ENCODE peak calls at places on chromosomes 11 and 22, in five cellular contexts. X, F, G, H and P are unnamed samples.

GRCh38 chr11:203945-204586 is 3.1 kb downstream of the BET1L start:
- DNase-seq in X (no peak), F (no peak), G (peak), H (no peak), P (no peak)

GRCh38 chr11:45322891-45323597 is 36.9 kb upstream of the SYT13 start:
- DNase-seq in X (no peak), F (no peak), G (no peak), H (no peak), P (no peak)

GRCh38 chr11:34149786-34150185 is 44.4 kb downstream of the NAT10 start:
- DNase-seq in X (no peak), F (peak), G (no peak), H (no peak), P (no peak)

GRCh38 chr11:117907276-117908110 is 21.7 kb downstream of the TMPRSS13 start:
- DNase-seq in X (peak), F (peak), G (peak), H (peak), P (peak)

GRCh38 chr11:113177596-113178115 is 136.7 kb upstream of the TTC12 start:
- DNase-seq in X (no peak), F (no peak), G (no peak), H (no peak), P (no peak)

GRCh38 chr11:35590412-35590811 is 27.8 kb upstream of the FJX1 start:
- DNase-seq in X (no peak), F (no peak), G (no peak), H (no peak), P (no peak)

GRCh38 chr11:117528061-117528780 is 200.6 kb downstream of the CEP164 start:
- DNase-seq in X (no peak), F (no peak), G (no peak), H (no peak), P (no peak)

GRCh38 chr11:86089659-86090058 is 20.8 kb upstream of the PICALM start:
- DNase-seq in X (no peak), F (no peak), G (no peak), H (no peak), P (no peak)

GRCh38 chr11:94184861-94185260 is 56.2 kb downstream of the PANX1 start:
- DNase-seq in X (no peak), F (no peak), G (no peak), H (no peak), P (no peak)

GRCh38 chr11:59659981-59660380 is 8.9 kb downstream of the PATL1 start:
- DNase-seq in X (no peak), F (no peak), G (no peak), H (no peak), P (no peak)

GRCh38 chr11:126823271-126823670 is 177.3 kb downstream of the KIRREL3 start:
- DNase-seq in X (no peak), F (no peak), G (no peak), H (no peak), P (no peak)

GRCh38 chr22:44975444-44976262 is 34.2 kb downstream of the PHF21B start:
- DNase-seq in X (peak), F (peak), G (peak), H (peak), P (peak)

GRCh38 chr22:17829691-17830040 is 55.4 kb upstream of the BID start:
- DNase-seq in X (no peak), F (no peak), G (no peak), H (no peak), P (no peak)

GRCh38 chr11:95575517-95575916 is 214.1 kb downstream of the FAM76B start:
- DNase-seq in X (no peak), F (no peak), G (no peak), H (no peak), P (no peak)

GRCh38 chr11:73152086-73152853 is 10.2 kb upstream of the FCHSD2 start:
- DNase-seq in X (peak), F (no peak), G (peak), H (no peak), P (no peak)

GRCh38 chr11:10634407-10634806 is 59.1 kb downstream of the IRAG1 start:
- DNase-seq in X (no peak), F (no peak), G (no peak), H (no peak), P (no peak)

GRCh38 chr11:127640822-127641485 is 640.4 kb upstream of the KIRREL3 start:
- DNase-seq in X (no peak), F (no peak), G (no peak), H (no peak), P (no peak)

GRCh38 chr11:115869780-115870431 is 365.7 kb upstream of the CADM1 start:
- DNase-seq in X (peak), F (peak), G (no peak), H (no peak), P (peak)

DNA sequence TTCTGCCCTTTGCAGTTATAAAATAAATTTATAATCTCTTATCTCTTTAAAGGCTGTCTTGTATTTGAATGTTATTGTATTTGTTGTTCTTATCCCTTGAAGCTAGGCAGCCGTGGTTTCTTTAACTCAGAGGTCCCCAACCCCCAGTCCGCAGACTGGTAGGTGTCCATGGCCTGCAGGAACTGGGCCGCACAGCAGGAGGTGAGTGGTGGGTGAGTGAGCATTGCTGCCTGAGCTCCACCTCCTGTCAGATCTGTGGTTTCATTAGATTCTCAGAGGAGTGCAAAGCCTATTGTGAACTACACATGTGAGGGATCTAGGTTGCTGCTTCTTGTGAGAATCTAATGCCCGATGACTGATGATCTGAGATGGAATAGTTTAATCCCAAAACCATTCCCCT is 380.0 kb upstream of the CCDC90B start:
- DNase-seq in X (no peak), F (no peak), G (no peak), H (no peak), P (no peak)
- TF ChIP-seq CTCF in X (no peak), F (no peak), G (no peak), H (no peak), P (no peak)

GRCh38 chr11:70332567-70332966 is 62.1 kb downstream of the PPFIA1 start:
- DNase-seq in X (no peak), F (no peak), G (no peak), H (no peak), P (no peak)

GRCh38 chr11:70333206-70333605 is 62.7 kb downstream of the PPFIA1 start:
- DNase-seq in X (no peak), F (no peak), G (no peak), H (no peak), P (no peak)

GRCh38 chr11:70335511-70335910 is 62.8 kb upstream of the CTTN start:
- DNase-seq in X (no peak), F (no peak), G (no peak), H (no peak), P (no peak)

GRCh38 chr11:70331901-70332300 is 61.4 kb downstream of the PPFIA1 start:
- DNase-seq in X (no peak), F (no peak), G (no peak), H (no peak), P (no peak)

DNA sequence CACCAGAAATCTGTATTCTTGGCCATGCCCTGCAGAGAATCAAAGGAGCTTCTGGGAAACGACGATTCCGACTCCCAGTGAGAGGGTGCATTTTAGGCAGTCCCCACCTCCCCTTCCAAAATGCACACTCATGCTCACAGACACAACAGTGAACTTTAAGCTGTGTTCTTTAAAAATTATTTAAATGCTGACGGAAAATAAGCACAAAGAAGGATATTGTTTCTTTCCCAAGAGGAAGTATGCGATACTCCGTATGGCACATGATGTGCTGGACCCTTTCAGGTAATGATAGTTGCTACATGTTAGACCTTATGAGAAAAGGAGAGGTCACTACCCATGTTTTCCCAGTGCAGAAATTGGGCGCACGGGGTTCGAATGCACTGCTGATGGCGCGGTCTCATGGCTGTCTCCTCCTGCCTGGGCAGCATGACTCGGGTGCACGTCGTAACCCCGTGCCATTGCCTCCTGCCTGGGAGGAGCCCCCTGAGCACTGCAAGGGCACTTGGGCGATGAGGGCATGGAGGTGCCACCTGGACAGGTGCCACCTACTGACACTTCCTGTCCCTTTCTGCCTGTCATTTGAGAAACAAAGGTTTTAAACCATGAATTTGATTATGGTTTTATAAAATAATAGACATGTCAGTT is 63.9 kb upstream of the CTTN start:
- DNase-seq in X (no peak), F (no peak), G (no peak), H (no peak), P (no peak)
- TF ChIP-seq CTCF in X (no peak), F (no peak), G (no peak), H (no peak), P (no peak)

GRCh38 chr22:27647540-27647939 is 154.0 kb downstream of the MN1 start:
- DNase-seq in X (no peak), F (no peak), G (peak), H (no peak), P (no peak)

GRCh38 chr22:27648074-27648473 is 153.5 kb downstream of the MN1 start:
- DNase-seq in X (no peak), F (no peak), G (no peak), H (no peak), P (no peak)

GRCh38 chr22:27650572-27650971 is 151.0 kb downstream of the MN1 start:
- DNase-seq in X (no peak), F (no peak), G (no peak), H (no peak), P (no peak)

GRCh38 chr22:27650985-27651384 is 150.6 kb downstream of the MN1 start:
- DNase-seq in X (no peak), F (no peak), G (no peak), H (no peak), P (no peak)

GRCh38 chr22:27648853-27649252 is 152.7 kb downstream of the MN1 start:
- DNase-seq in X (no peak), F (no peak), G (no peak), H (no peak), P (no peak)
- TF ChIP-seq CTCF in X (no peak), F (no peak), G (no peak), H (no peak), P (no peak)

GRCh38 chr11:19739872-19740271 is 27.2 kb downstream of the NAV2 start:
- DNase-seq in X (no peak), F (peak), G (no peak), H (no peak), P (no peak)
- TF ChIP-seq CTCF in X (no peak), F (peak), G (no peak), H (no peak), P (no peak)

DNA sequence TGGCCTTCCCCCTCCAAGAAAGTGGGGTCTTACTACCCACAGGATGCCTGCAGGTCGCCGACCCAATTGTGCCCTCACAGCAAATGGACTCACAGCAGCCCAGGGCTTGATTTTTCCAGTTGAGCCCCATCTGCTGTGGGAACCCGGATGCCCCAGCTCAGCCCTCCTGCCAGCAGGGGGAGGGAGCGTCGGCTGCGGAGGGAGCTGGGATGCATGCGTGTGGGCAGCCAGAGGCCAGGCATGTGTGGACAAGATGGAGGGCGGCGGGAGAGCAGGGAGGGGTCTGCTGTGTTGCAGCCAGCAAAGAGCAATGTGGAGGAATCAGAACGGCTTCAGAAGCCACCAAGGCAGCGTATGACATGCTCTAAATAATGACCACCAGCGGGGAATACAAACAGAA is 41.0 kb upstream of the EIF3D start:
- DNase-seq in X (no peak), F (peak), G (no peak), H (no peak), P (no peak)
- TF ChIP-seq CTCF in X (no peak), F (peak), G (no peak), H (no peak), P (no peak)

DNA sequence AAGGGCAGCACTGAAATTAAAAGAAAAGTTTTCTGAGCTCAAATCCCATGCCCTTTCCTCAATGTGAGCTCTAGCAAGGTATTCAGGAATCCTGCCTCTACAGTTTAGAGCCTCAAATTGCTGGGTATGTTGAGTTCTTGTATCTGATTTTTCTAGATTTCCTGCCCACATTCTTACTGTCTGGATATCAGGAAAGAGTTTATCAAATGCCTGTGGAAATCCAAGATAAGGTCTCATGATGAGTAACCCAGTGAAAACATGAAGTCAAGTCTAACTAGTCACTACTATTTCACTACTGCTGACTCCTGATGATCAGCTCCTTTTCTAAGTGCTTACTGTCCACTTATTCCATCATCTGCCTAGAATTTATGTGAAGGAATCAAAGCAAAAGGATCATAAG is 29.8 kb downstream of the LIMK2 start:
- DNase-seq in X (no peak), F (no peak), G (no peak), H (no peak), P (no peak)
- TF ChIP-seq CTCF in X (no peak), F (no peak), G (no peak), H (no peak), P (no peak)

GRCh38 chr11:76568621-76569020 is 101.9 kb downstream of the LRRC32 start:
- DNase-seq in X (no peak), F (no peak), G (no peak), H (no peak), P (no peak)

GRCh38 chr11:76567261-76567660 is 103.3 kb downstream of the LRRC32 start:
- DNase-seq in X (no peak), F (no peak), G (no peak), H (no peak), P (no peak)

GRCh38 chr11:76566811-76567210 is 103.7 kb downstream of the LRRC32 start:
- DNase-seq in X (no peak), F (no peak), G (no peak), H (no peak), P (no peak)

GRCh38 chr11:76564400-76564799 is 106.1 kb downstream of the LRRC32 start:
- DNase-seq in X (no peak), F (no peak), G (no peak), H (no peak), P (no peak)

DNA sequence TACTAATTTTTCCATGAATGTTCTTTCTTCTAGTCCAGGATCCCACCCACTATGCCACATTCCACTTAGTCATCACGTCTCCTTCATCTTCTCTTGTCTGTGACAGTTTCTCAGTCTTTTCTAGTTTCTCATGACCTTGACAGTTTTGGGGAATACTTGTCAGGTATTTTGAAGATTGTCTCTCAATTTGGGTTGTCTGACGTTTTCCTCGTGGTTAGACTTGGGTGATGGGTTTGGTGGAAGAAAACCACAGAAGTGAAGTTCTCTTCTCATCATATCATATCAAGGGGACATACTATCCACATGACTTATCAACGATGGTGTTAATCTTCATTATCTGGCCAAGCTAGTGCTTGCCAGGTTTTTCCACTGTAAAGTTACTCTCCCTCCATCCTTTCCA is 102.4 kb downstream of the LRRC32 start:
- DNase-seq in X (no peak), F (no peak), G (no peak), H (no peak), P (no peak)
- TF ChIP-seq CTCF in X (no peak), F (no peak), G (no peak), H (no peak), P (no peak)

GRCh38 chr11:66004186-66004585 is 1.9 kb downstream of the BANF1 start:
- DNase-seq in X (no peak), F (no peak), G (no peak), H (no peak), P (no peak)

GRCh38 chr11:66006134-66006890 is 4.0 kb downstream of the BANF1 start:
- DNase-seq in X (no peak), F (no peak), G (no peak), H (no peak), P (no peak)

GRCh38 chr11:66002648-66003225 is 434 bp downstream of the BANF1 start:
- DNase-seq in X (no peak), F (peak), G (peak), H (peak), P (peak)

GRCh38 chr11:66003291-66003690 is 988 bp downstream of the BANF1 start:
- DNase-seq in X (no peak), F (no peak), G (no peak), H (no peak), P (peak)

GRCh38 chr11:66001941-66002647 is at the start of the genes BANF1 and EIF1AD:
- DNase-seq in X (peak), F (peak), G (peak), H (peak), P (peak)
- TF ChIP-seq CTCF in X (no peak), F (no peak), G (no peak), H (no peak), P (no peak)

GRCh38 chr11:68077617-68078592 is 39.1 kb downstream of the TCIRG1 start:
- DNase-seq in X (no peak), F (no peak), G (peak), H (no peak), P (peak)

GRCh38 chr11:68081691-68082090 is 39.5 kb downstream of the CHKA start:
- DNase-seq in X (no peak), F (no peak), G (peak), H (peak), P (no peak)

GRCh38 chr11:68074584-68075352 is 35.9 kb downstream of the TCIRG1 start:
- DNase-seq in X (no peak), F (no peak), G (no peak), H (no peak), P (no peak)

GRCh38 chr11:68071281-68072048 is 32.6 kb downstream of the TCIRG1 start:
- DNase-seq in X (no peak), F (no peak), G (no peak), H (no peak), P (no peak)

GRCh38 chr11:68076371-68077042 is 37.7 kb downstream of the TCIRG1 start:
- DNase-seq in X (peak), F (peak), G (no peak), H (no peak), P (no peak)
- TF ChIP-seq CTCF in X (no peak), F (no peak), G (no peak), H (no peak), P (no peak)